ENCODE peak calls at places on chromosomes 1 and 21, in seven cellular contexts. One of them, this sample, is unnamed.

GRCh38 chr1:172980456-172980855 is 70.3 kb downstream of the TNFSF18 start:
- DNase-seq in A172: no peak
- DNase-seq in GM12892: no peak
- DNase-seq in activated naive CD4-positive, alpha-beta T cell treated with Interleukin-2 at 50 U/mL for 16 hours: no peak
- DNase-seq in retinal pigment epithelial cell: no peak
- DNase-seq in hippocampal formation: no peak
- DNase-seq in activated T-cell treated with anti-CD3 and anti-CD28 coated beads for 4 hours: no peak
- DNase-seq in this sample: no peak

GRCh38 chr1:54463259-54464030 is 57.3 kb upstream of the SSBP3 start:
- DNase-seq in A172: no peak
- DNase-seq in GM12892: no peak
- DNase-seq in activated naive CD4-positive, alpha-beta T cell treated with Interleukin-2 at 50 U/mL for 16 hours: no peak
- DNase-seq in retinal pigment epithelial cell: no peak
- DNase-seq in hippocampal formation: no peak
- DNase-seq in activated T-cell treated with anti-CD3 and anti-CD28 coated beads for 4 hours: no peak
- DNase-seq in this sample: peak; percentile 39

GRCh38 chr1:96721382-96722160 is at the start of gene PTBP2:
- DNase-seq in A172: peak; percentile 46
- DNase-seq in GM12892: peak; percentile 83
- DNase-seq in activated naive CD4-positive, alpha-beta T cell treated with Interleukin-2 at 50 U/mL for 16 hours: peak; percentile 86
- DNase-seq in retinal pigment epithelial cell: peak; percentile 31
- DNase-seq in hippocampal formation: peak; percentile 76
- DNase-seq in activated T-cell treated with anti-CD3 and anti-CD28 coated beads for 4 hours: peak; percentile 68
- DNase-seq in this sample: peak; percentile 67

GRCh38 chr1:41239988-41240610 is 2.0 kb downstream of the SCMH1 start:
- DNase-seq in A172: peak; percentile 20
- DNase-seq in GM12892: no peak
- DNase-seq in activated naive CD4-positive, alpha-beta T cell treated with Interleukin-2 at 50 U/mL for 16 hours: no peak
- DNase-seq in retinal pigment epithelial cell: peak; percentile 34
- DNase-seq in hippocampal formation: no peak
- DNase-seq in activated T-cell treated with anti-CD3 and anti-CD28 coated beads for 4 hours: no peak
- DNase-seq in this sample: no peak

GRCh38 chr21:27476696-27477095 is 509.8 kb upstream of the ADAMTS5 start:
- DNase-seq in A172: no peak
- DNase-seq in GM12892: no peak
- DNase-seq in activated naive CD4-positive, alpha-beta T cell treated with Interleukin-2 at 50 U/mL for 16 hours: no peak
- DNase-seq in retinal pigment epithelial cell: peak; percentile 19
- DNase-seq in hippocampal formation: peak; percentile 80
- DNase-seq in activated T-cell treated with anti-CD3 and anti-CD28 coated beads for 4 hours: no peak
- DNase-seq in this sample: no peak

GRCh38 chr1:32967863-32968571 is 3.4 kb upstream of the RNF19B start:
- DNase-seq in A172: no peak
- DNase-seq in GM12892: no peak
- DNase-seq in activated naive CD4-positive, alpha-beta T cell treated with Interleukin-2 at 50 U/mL for 16 hours: no peak
- DNase-seq in retinal pigment epithelial cell: no peak
- DNase-seq in hippocampal formation: no peak
- DNase-seq in activated T-cell treated with anti-CD3 and anti-CD28 coated beads for 4 hours: no peak
- DNase-seq in this sample: no peak

GRCh38 chr1:222582099-222582774 is 7.5 kb downstream of the TAF1A start:
- DNase-seq in A172: peak; percentile 89
- DNase-seq in GM12892: no peak
- DNase-seq in activated naive CD4-positive, alpha-beta T cell treated with Interleukin-2 at 50 U/mL for 16 hours: no peak
- DNase-seq in retinal pigment epithelial cell: no peak
- DNase-seq in hippocampal formation: no peak
- DNase-seq in activated T-cell treated with anti-CD3 and anti-CD28 coated beads for 4 hours: no peak
- DNase-seq in this sample: no peak

GRCh38 chr1:168643152-168643551 is 66.7 kb downstream of the XCL1 start:
- DNase-seq in A172: peak; percentile 90
- DNase-seq in GM12892: no peak
- DNase-seq in activated naive CD4-positive, alpha-beta T cell treated with Interleukin-2 at 50 U/mL for 16 hours: no peak
- DNase-seq in retinal pigment epithelial cell: no peak
- DNase-seq in hippocampal formation: no peak
- DNase-seq in activated T-cell treated with anti-CD3 and anti-CD28 coated beads for 4 hours: no peak
- DNase-seq in this sample: no peak

GRCh38 chr21:35059742-35060141 is 10.6 kb upstream of the RUNX1 start:
- DNase-seq in A172: no peak
- DNase-seq in GM12892: no peak
- DNase-seq in activated naive CD4-positive, alpha-beta T cell treated with Interleukin-2 at 50 U/mL for 16 hours: no peak
- DNase-seq in retinal pigment epithelial cell: no peak
- DNase-seq in hippocampal formation: no peak
- DNase-seq in activated T-cell treated with anti-CD3 and anti-CD28 coated beads for 4 hours: no peak
- DNase-seq in this sample: no peak

GRCh38 chr1:85692730-85693314 is 15.4 kb downstream of the ZNHIT6 start:
- DNase-seq in A172: peak; percentile 30
- DNase-seq in GM12892: no peak
- DNase-seq in activated naive CD4-positive, alpha-beta T cell treated with Interleukin-2 at 50 U/mL for 16 hours: no peak
- DNase-seq in retinal pigment epithelial cell: no peak
- DNase-seq in hippocampal formation: peak; percentile 35
- DNase-seq in activated T-cell treated with anti-CD3 and anti-CD28 coated beads for 4 hours: no peak
- DNase-seq in this sample: no peak

GRCh38 chr21:21712761-21713558 is 714.8 kb downstream of the NCAM2 start:
- DNase-seq in A172: peak; percentile 25
- DNase-seq in GM12892: no peak
- DNase-seq in activated naive CD4-positive, alpha-beta T cell treated with Interleukin-2 at 50 U/mL for 16 hours: no peak
- DNase-seq in retinal pigment epithelial cell: peak; percentile 55
- DNase-seq in hippocampal formation: peak; percentile 46
- DNase-seq in activated T-cell treated with anti-CD3 and anti-CD28 coated beads for 4 hours: no peak
- DNase-seq in this sample: no peak

GRCh38 chr1:112502827-112503226 is 5.9 kb upstream of the WNT2B start:
- DNase-seq in A172: no peak
- DNase-seq in GM12892: no peak
- DNase-seq in activated naive CD4-positive, alpha-beta T cell treated with Interleukin-2 at 50 U/mL for 16 hours: no peak
- DNase-seq in retinal pigment epithelial cell: no peak
- DNase-seq in hippocampal formation: no peak
- DNase-seq in activated T-cell treated with anti-CD3 and anti-CD28 coated beads for 4 hours: no peak
- DNase-seq in this sample: no peak

GRCh38 chr1:33335020-33335419 is 14.1 kb upstream of the A3GALT2 start:
- DNase-seq in A172: no peak
- DNase-seq in GM12892: no peak
- DNase-seq in activated naive CD4-positive, alpha-beta T cell treated with Interleukin-2 at 50 U/mL for 16 hours: no peak
- DNase-seq in retinal pigment epithelial cell: no peak
- DNase-seq in hippocampal formation: no peak
- DNase-seq in activated T-cell treated with anti-CD3 and anti-CD28 coated beads for 4 hours: no peak
- DNase-seq in this sample: no peak

GRCh38 chr1:209406111-209406654 is 177.3 kb upstream of the CAMK1G start:
- DNase-seq in A172: no peak
- DNase-seq in GM12892: no peak
- DNase-seq in activated naive CD4-positive, alpha-beta T cell treated with Interleukin-2 at 50 U/mL for 16 hours: no peak
- DNase-seq in retinal pigment epithelial cell: no peak
- DNase-seq in hippocampal formation: no peak
- DNase-seq in activated T-cell treated with anti-CD3 and anti-CD28 coated beads for 4 hours: no peak
- DNase-seq in this sample: no peak

GRCh38 chr1:109791495-109792040 is 27.8 kb upstream of the EPS8L3 start:
- DNase-seq in A172: no peak
- DNase-seq in GM12892: no peak
- DNase-seq in activated naive CD4-positive, alpha-beta T cell treated with Interleukin-2 at 50 U/mL for 16 hours: no peak
- DNase-seq in retinal pigment epithelial cell: no peak
- DNase-seq in hippocampal formation: no peak
- DNase-seq in activated T-cell treated with anti-CD3 and anti-CD28 coated beads for 4 hours: no peak
- DNase-seq in this sample: no peak

GRCh38 chr1:11714831-11715574 is 20.9 kb upstream of the AGTRAP start:
- DNase-seq in A172: no peak
- DNase-seq in GM12892: no peak
- DNase-seq in activated naive CD4-positive, alpha-beta T cell treated with Interleukin-2 at 50 U/mL for 16 hours: no peak
- DNase-seq in retinal pigment epithelial cell: no peak
- DNase-seq in hippocampal formation: no peak
- DNase-seq in activated T-cell treated with anti-CD3 and anti-CD28 coated beads for 4 hours: no peak
- DNase-seq in this sample: no peak

GRCh38 chr21:46561448-46562095 is 43.3 kb downstream of the S100B start:
- DNase-seq in A172: no peak
- DNase-seq in GM12892: no peak
- DNase-seq in activated naive CD4-positive, alpha-beta T cell treated with Interleukin-2 at 50 U/mL for 16 hours: no peak
- DNase-seq in retinal pigment epithelial cell: no peak
- DNase-seq in hippocampal formation: no peak
- DNase-seq in activated T-cell treated with anti-CD3 and anti-CD28 coated beads for 4 hours: no peak
- DNase-seq in this sample: no peak

GRCh38 chr1:205965039-205965630 is 21.9 kb upstream of the SLC26A9 start:
- DNase-seq in A172: no peak
- DNase-seq in GM12892: no peak
- DNase-seq in activated naive CD4-positive, alpha-beta T cell treated with Interleukin-2 at 50 U/mL for 16 hours: no peak
- DNase-seq in retinal pigment epithelial cell: no peak
- DNase-seq in hippocampal formation: no peak
- DNase-seq in activated T-cell treated with anti-CD3 and anti-CD28 coated beads for 4 hours: no peak
- DNase-seq in this sample: no peak

GRCh38 chr1:27861436-27861835 is 10.9 kb upstream of the THEMIS2 start:
- DNase-seq in A172: no peak
- DNase-seq in GM12892: no peak
- DNase-seq in activated naive CD4-positive, alpha-beta T cell treated with Interleukin-2 at 50 U/mL for 16 hours: no peak
- DNase-seq in retinal pigment epithelial cell: no peak
- DNase-seq in hippocampal formation: no peak
- DNase-seq in activated T-cell treated with anti-CD3 and anti-CD28 coated beads for 4 hours: no peak
- DNase-seq in this sample: no peak

GRCh38 chr21:39612233-39613028 is at the start of gene B3GALT5:
- DNase-seq in A172: peak; percentile 10
- DNase-seq in GM12892: no peak
- DNase-seq in activated naive CD4-positive, alpha-beta T cell treated with Interleukin-2 at 50 U/mL for 16 hours: no peak
- DNase-seq in retinal pigment epithelial cell: no peak
- DNase-seq in hippocampal formation: no peak
- DNase-seq in activated T-cell treated with anti-CD3 and anti-CD28 coated beads for 4 hours: no peak
- DNase-seq in this sample: no peak

GRCh38 chr21:42566524-42567180 is 53.0 kb downstream of the SLC37A1 start:
- DNase-seq in A172: no peak
- DNase-seq in GM12892: no peak
- DNase-seq in activated naive CD4-positive, alpha-beta T cell treated with Interleukin-2 at 50 U/mL for 16 hours: no peak
- DNase-seq in retinal pigment epithelial cell: no peak
- DNase-seq in hippocampal formation: no peak
- DNase-seq in activated T-cell treated with anti-CD3 and anti-CD28 coated beads for 4 hours: no peak
- DNase-seq in this sample: no peak

This sample was measured in RWPE2.